ENCODE peak calls at places on chromosomes 1 and 21, in seven cellular contexts. One of them, this sample, is unnamed.

GRCh38 chr1:116764466-116764896 is 10.3 kb downstream of the CD2 start:
- DNase-seq in endothelial cell: no peak
- DNase-seq in HuH-7: no peak
- DNase-seq in NCI-H1092: no peak
- DNase-seq in fibroblast of lung: no peak
- DNase-seq in activated gamma-delta T cell: no peak
- DNase-seq in COR-L47: no peak
- DNase-seq in this sample: no peak

GRCh38 chr1:219847215-219847855 is 81.0 kb downstream of the SLC30A10 start:
- DNase-seq in activated gamma-delta T cell: no peak
- DNase-seq in COR-L47: no peak
- DNase-seq in fibroblast of lung: no peak
- DNase-seq in HuH-7: no peak
- DNase-seq in endothelial cell: no peak
- DNase-seq in NCI-H1092: no peak
- DNase-seq in this sample: no peak

GRCh38 chr1:230681599-230681998 is 32.3 kb downstream of the AGT start:
- DNase-seq in endothelial cell: no peak
- DNase-seq in activated gamma-delta T cell: no peak
- DNase-seq in fibroblast of lung: peak
- DNase-seq in NCI-H1092: peak
- DNase-seq in COR-L47: peak
- DNase-seq in HuH-7: peak
- DNase-seq in this sample: no peak

GRCh38 chr1:31671556-31672201 is 27.0 kb upstream of the PEF1 start:
- DNase-seq in activated gamma-delta T cell: no peak
- DNase-seq in HuH-7: no peak
- DNase-seq in NCI-H1092: no peak
- DNase-seq in COR-L47: no peak
- DNase-seq in fibroblast of lung: peak
- DNase-seq in endothelial cell: no peak
- DNase-seq in this sample: no peak

GRCh38 chr1:182614796-182615451 is 10.7 kb upstream of the RGS16 start:
- DNase-seq in NCI-H1092: peak
- DNase-seq in HuH-7: no peak
- DNase-seq in activated gamma-delta T cell: peak
- DNase-seq in fibroblast of lung: peak
- DNase-seq in COR-L47: peak
- DNase-seq in endothelial cell: peak
- DNase-seq in this sample: no peak

GRCh38 chr1:111660204-111661150 is 40.9 kb downstream of the RAP1A start:
- DNase-seq in endothelial cell: no peak
- DNase-seq in COR-L47: no peak
- DNase-seq in NCI-H1092: no peak
- DNase-seq in activated gamma-delta T cell: no peak
- DNase-seq in HuH-7: no peak
- DNase-seq in fibroblast of lung: peak
- DNase-seq in this sample: no peak

GRCh38 chr1:203858055-203858454 is 3.3 kb upstream of the SNRPE start:
- DNase-seq in HuH-7: no peak
- DNase-seq in COR-L47: no peak
- DNase-seq in activated gamma-delta T cell: no peak
- DNase-seq in NCI-H1092: no peak
- DNase-seq in fibroblast of lung: peak
- DNase-seq in endothelial cell: no peak
- DNase-seq in this sample: no peak

GRCh38 chr1:234853906-234854647 is 244.1 kb upstream of the IRF2BP2 start:
- DNase-seq in COR-L47: no peak
- DNase-seq in activated gamma-delta T cell: no peak
- DNase-seq in fibroblast of lung: no peak
- DNase-seq in NCI-H1092: no peak
- DNase-seq in endothelial cell: no peak
- DNase-seq in HuH-7: no peak
- DNase-seq in this sample: no peak

GRCh38 chr1:50976111-50976889 is 6.3 kb downstream of the CDKN2C start:
- DNase-seq in HuH-7: peak
- DNase-seq in activated gamma-delta T cell: no peak
- DNase-seq in COR-L47: peak
- DNase-seq in endothelial cell: no peak
- DNase-seq in NCI-H1092: peak
- DNase-seq in fibroblast of lung: peak
- DNase-seq in this sample: no peak

GRCh38 chr1:39895096-39895495 is 6.6 kb downstream of the MYCL start:
- DNase-seq in HuH-7: no peak
- DNase-seq in activated gamma-delta T cell: no peak
- DNase-seq in NCI-H1092: no peak
- DNase-seq in COR-L47: no peak
- DNase-seq in endothelial cell: no peak
- DNase-seq in fibroblast of lung: no peak
- DNase-seq in this sample: no peak

GRCh38 chr1:10608690-10609089 is 133.9 kb downstream of the PEX14 start:
- DNase-seq in fibroblast of lung: no peak
- DNase-seq in HuH-7: no peak
- DNase-seq in activated gamma-delta T cell: no peak
- DNase-seq in NCI-H1092: no peak
- DNase-seq in COR-L47: no peak
- DNase-seq in endothelial cell: no peak
- DNase-seq in this sample: no peak

GRCh38 chr21:44436958-44437357 is 18.4 kb upstream of the LRRC3 start:
- DNase-seq in NCI-H1092: no peak
- DNase-seq in activated gamma-delta T cell: no peak
- DNase-seq in COR-L47: no peak
- DNase-seq in HuH-7: no peak
- DNase-seq in endothelial cell: no peak
- DNase-seq in fibroblast of lung: no peak
- DNase-seq in this sample: no peak

GRCh38 chr21:40386301-40386911 is 460.6 kb downstream of the DSCAM start:
- DNase-seq in HuH-7: no peak
- DNase-seq in endothelial cell: peak
- DNase-seq in fibroblast of lung: no peak
- DNase-seq in NCI-H1092: peak
- DNase-seq in COR-L47: peak
- DNase-seq in activated gamma-delta T cell: no peak
- DNase-seq in this sample: no peak

GRCh38 chr1:94036721-94037120 is 84.2 kb downstream of the ABCA4 start:
- DNase-seq in NCI-H1092: no peak
- DNase-seq in COR-L47: no peak
- DNase-seq in fibroblast of lung: peak
- DNase-seq in activated gamma-delta T cell: no peak
- DNase-seq in endothelial cell: no peak
- DNase-seq in HuH-7: no peak
- DNase-seq in this sample: no peak

GRCh38 chr1:61496501-61496900 is 228.4 kb downstream of the TM2D1 start:
- DNase-seq in activated gamma-delta T cell: no peak
- DNase-seq in NCI-H1092: no peak
- DNase-seq in HuH-7: no peak
- DNase-seq in endothelial cell: no peak
- DNase-seq in fibroblast of lung: no peak
- DNase-seq in COR-L47: no peak
- DNase-seq in this sample: no peak

GRCh38 chr1:38585971-38586370 is 273.6 kb downstream of the RRAGC start:
- DNase-seq in endothelial cell: no peak
- DNase-seq in COR-L47: no peak
- DNase-seq in HuH-7: no peak
- DNase-seq in fibroblast of lung: no peak
- DNase-seq in activated gamma-delta T cell: no peak
- DNase-seq in NCI-H1092: no peak
- DNase-seq in this sample: no peak

GRCh38 chr1:6096243-6097116 is 50.8 kb downstream of the KCNAB2 start:
- DNase-seq in COR-L47: no peak
- DNase-seq in fibroblast of lung: no peak
- DNase-seq in HuH-7: no peak
- DNase-seq in endothelial cell: no peak
- DNase-seq in activated gamma-delta T cell: no peak
- DNase-seq in NCI-H1092: no peak
- DNase-seq in this sample: no peak

GRCh38 chr21:37267269-37268185 is at the start of gene VPS26C:
- DNase-seq in activated gamma-delta T cell: peak
- DNase-seq in endothelial cell: peak
- DNase-seq in HuH-7: peak
- DNase-seq in COR-L47: peak
- DNase-seq in fibroblast of lung: peak
- DNase-seq in NCI-H1092: peak
- DNase-seq in this sample: peak

GRCh38 chr1:206110161-206110560 is 7.0 kb downstream of the AVPR1B start:
- DNase-seq in HuH-7: no peak
- DNase-seq in COR-L47: no peak
- DNase-seq in endothelial cell: no peak
- DNase-seq in activated gamma-delta T cell: no peak
- DNase-seq in NCI-H1092: no peak
- DNase-seq in fibroblast of lung: no peak
- DNase-seq in this sample: no peak